ENCODE peak calls at places on chromosomes 3 and 15, in seven cellular contexts. C, W, A, E, X, J and H are unnamed samples.

GRCh38 chr3:63970596-63971468 is 52.5 kb downstream of the PSMD6 start:
- DNase-seq in C (peak; percentile 16), A (no peak), E (peak; percentile 28), W (no peak), X (peak; percentile 68), J (no peak), H (no peak)

GRCh38 chr15:58495836-58496501 is 64.2 kb downstream of the LIPC start:
- DNase-seq in J (peak; percentile 43), E (no peak), C (no peak), A (no peak), W (no peak), X (no peak), H (no peak)

GRCh38 chr3:99023590-99024192 is 122.2 kb upstream of the DCBLD2 start:
- DNase-seq in C (peak; percentile 28), E (no peak), X (no peak), W (no peak), J (no peak), A (peak; percentile 74), H (no peak)

GRCh38 chr3:37197810-37198371 is 23.5 kb upstream of the LRRFIP2 start:
- DNase-seq in X (no peak), W (no peak), J (no peak), A (peak; percentile 11), C (peak; percentile 78), E (no peak), H (no peak)

GRCh38 chr15:44215594-44215993 is 20.5 kb upstream of the FRMD5 start:
- DNase-seq in W (no peak), A (no peak), X (no peak), J (no peak), E (no peak), C (peak; percentile 97), H (no peak)

GRCh38 chr3:176352716-176353334 is 844.5 kb downstream of the TBL1XR1 start:
- DNase-seq in J (no peak), A (no peak), E (no peak), X (no peak), W (no peak), C (peak; percentile 14), H (no peak)

GRCh38 chr15:48761393-48762158 is 49.3 kb downstream of the CEP152 start:
- DNase-seq in W (no peak), J (no peak), X (no peak), A (no peak), C (no peak), E (no peak), H (no peak)

GRCh38 chr15:52019394-52020252 is 604 bp downstream of the MAPK6 start:
- DNase-seq in A (peak; percentile 71), E (peak; percentile 88), W (peak; percentile 59), C (peak; percentile 75), J (peak; percentile 58), X (peak; percentile 93), H (peak; percentile 91)

GRCh38 chr3:177944228-177944661 is 592.0 kb upstream of the KCNMB2 start:
- DNase-seq in X (no peak), E (no peak), A (peak; percentile 72), W (no peak), J (peak; percentile 56), C (no peak), H (no peak)

GRCh38 chr3:109257269-109257668 is 59.0 kb downstream of the DPPA2 start:
- DNase-seq in C (peak; percentile 90), E (no peak), W (no peak), A (peak; percentile 11), X (no peak), J (no peak), H (no peak)

GRCh38 chr15:40959331-40960141 is 6.3 kb downstream of the CHAC1 start:
- DNase-seq in W (peak; percentile 56), A (no peak), C (no peak), E (no peak), X (no peak), J (no peak), H (no peak)

GRCh38 chr3:126187920-126188319 is 7.5 kb upstream of the ALDH1L1 start:
- DNase-seq in C (no peak), X (no peak), J (no peak), W (no peak), A (no peak), E (no peak), H (no peak)

GRCh38 chr3:27293954-27294353 is 75.2 kb downstream of the NEK10 start:
- DNase-seq in W (no peak), X (no peak), A (no peak), C (no peak), J (no peak), E (no peak), H (no peak)

GRCh38 chr3:186882881-186883685 is 40.6 kb downstream of the ADIPOQ start:
- DNase-seq in J (no peak), C (peak; percentile 80), W (no peak), A (peak; percentile 92), E (no peak), X (no peak), H (no peak)

GRCh38 chr15:91882858-91883586 is 29.5 kb downstream of the SLCO3A1 start:
- DNase-seq in W (no peak), A (no peak), E (no peak), C (peak; percentile 20), X (no peak), J (no peak), H (no peak)

GRCh38 chr3:186471781-186472180 is 72.4 kb downstream of the CRYGS start:
- DNase-seq in C (no peak), A (no peak), W (no peak), E (no peak), J (no peak), X (no peak), H (no peak)

GRCh38 chr3:25725810-25726209 is 57.4 kb downstream of the NGLY1 start:
- DNase-seq in A (no peak), C (peak; percentile 16), W (no peak), J (no peak), E (no peak), X (no peak), H (no peak)

GRCh38 chr3:14124223-14124614 is 451 bp downstream of the CHCHD4 start:
- DNase-seq in J (peak; percentile 80), E (peak; percentile 80), C (no peak), W (peak; percentile 57), X (peak; percentile 81), A (peak; percentile 40), H (peak; percentile 80)

GRCh38 chr15:64029633-64030032 is 16.7 kb downstream of the DAPK2 start:
- DNase-seq in E (no peak), C (no peak), A (no peak), X (no peak), J (no peak), W (no peak), H (no peak)

GRCh38 chr3:48598323-48599076 is 3.4 kb upstream of the COL7A1 start:
- DNase-seq in A (peak; percentile 61), X (no peak), W (no peak), C (peak; percentile 74), E (no peak), J (no peak), H (no peak)

GRCh38 chr15:43100971-43101370 is 4.9 kb downstream of the UBR1 start:
- DNase-seq in W (no peak), E (no peak), J (no peak), C (no peak), X (no peak), A (no peak), H (no peak)

GRCh38 chr3:106392905-106393304 is 524.1 kb upstream of the CBLB start:
- DNase-seq in A (no peak), W (no peak), C (peak; percentile 49), J (no peak), X (no peak), E (no peak), H (no peak)

GRCh38 chr3:66572938-66573710 is 72.3 kb upstream of the LRIG1 start:
- DNase-seq in W (peak; percentile 91), E (no peak), X (no peak), C (no peak), J (peak; percentile 12), A (no peak), H (no peak)

GRCh38 chr15:73944161-73945099 is 18.2 kb downstream of the LOXL1 start:
- DNase-seq in C (no peak), X (no peak), A (no peak), J (no peak), E (no peak), W (no peak), H (peak; percentile 28)

GRCh38 chr15:47820047-47820779 is 102.9 kb downstream of the SEMA6D start:
- DNase-seq in A (no peak), J (no peak), W (no peak), E (no peak), X (no peak), C (peak; percentile 62), H (no peak)

GRCh38 chr3:139416275-139416674 is 26.8 kb upstream of the COPB2 start:
- DNase-seq in X (no peak), E (no peak), W (no peak), C (no peak), A (no peak), J (no peak), H (no peak)
- H3K27ac ChIP-seq in X (no peak overlapping the region), E (no peak overlapping the region), W (no peak overlapping the region), C (no peak overlapping the region), A (no peak overlapping the region), J (no peak overlapping the region), H (no peak overlapping the region)

DNA sequence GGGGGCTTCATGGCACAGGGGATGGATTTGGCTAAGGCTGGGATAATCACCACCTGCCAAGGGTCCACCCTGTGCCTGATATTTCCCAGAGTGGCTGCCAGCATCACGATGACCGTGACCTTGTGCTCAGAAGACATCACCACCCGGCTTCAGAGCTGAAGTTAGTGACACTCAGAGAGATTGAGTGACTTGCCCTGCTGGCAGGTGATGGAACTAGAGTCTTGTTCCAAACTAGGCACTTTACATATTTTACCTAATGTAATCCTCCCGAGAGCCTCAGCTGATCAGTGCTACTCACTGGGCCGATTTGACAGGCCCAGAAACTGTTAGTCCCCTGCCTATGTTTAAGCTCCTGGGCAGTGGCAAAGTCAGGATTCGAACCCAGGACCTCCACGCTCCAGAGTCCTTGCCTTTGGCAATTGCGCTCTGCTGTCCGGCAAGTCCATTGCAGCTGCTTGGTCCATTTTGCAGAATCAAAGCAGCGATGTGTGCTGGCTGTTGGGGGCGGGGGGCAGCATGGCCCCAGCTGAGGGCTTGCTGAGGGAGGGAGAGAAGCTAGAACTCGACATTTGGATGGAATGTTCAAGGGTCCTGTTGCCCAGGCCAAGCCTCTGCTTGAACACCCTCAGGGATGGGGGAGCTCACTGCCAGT is 74.8 kb upstream of the GATA2 start:
- DNase-seq in C (no peak), X (no peak), E (no peak), A (no peak), J (no peak), W (no peak), H (no peak)
- H3K27me3 ChIP-seq in C (peaks cover 8% of the 10 kb centered on the region), X (no peaks in the 10 kb centered on the region), E (no peaks in the 10 kb centered on the region), A (no peaks in the 10 kb centered on the region), J (peaks cover 16% of the 10 kb centered on the region), W (no peaks in the 10 kb centered on the region), H (no peaks in the 10 kb centered on the region)

DNA sequence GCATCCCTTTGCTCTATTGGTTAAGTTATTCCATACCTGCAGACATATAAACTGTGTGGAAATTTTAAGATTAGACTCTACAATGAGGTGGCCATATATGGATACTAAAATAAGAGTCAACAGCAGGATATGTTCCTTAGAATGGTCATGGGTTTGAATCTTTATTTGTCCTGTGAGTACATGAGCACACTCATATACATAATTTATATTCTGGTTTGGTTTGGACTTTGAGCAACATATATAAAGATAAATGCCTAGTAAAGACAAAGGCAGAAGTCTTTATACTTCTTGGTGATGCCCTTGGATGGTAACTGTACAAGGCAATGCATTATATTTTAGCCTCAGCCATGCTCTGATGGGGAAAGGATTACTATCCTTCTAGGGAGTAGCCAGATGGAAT is 60.2 kb downstream of the HMG20A start:
- DNase-seq in J (no peak), X (no peak), E (no peak), C (no peak), A (no peak), W (no peak), H (no peak)
- H3K27ac ChIP-seq in J (no peak overlapping the region), X (no peak overlapping the region), E (no peak overlapping the region), C (peak overlapping the region; percentile 47), A (no peak overlapping the region), W (no peak overlapping the region), H (no peak overlapping the region)

GRCh38 chr15:101479851-101480612 is 9.5 kb downstream of the PCSK6 start:
- DNase-seq in J (no peak), W (no peak), C (no peak), E (no peak), X (no peak), A (no peak), H (no peak)
- H3K27me3 ChIP-seq in J (no peaks in the 10 kb centered on the region), W (no peaks in the 10 kb centered on the region), C (no peaks in the 10 kb centered on the region), E (no peaks in the 10 kb centered on the region), X (no peaks in the 10 kb centered on the region), A (no peaks in the 10 kb centered on the region), H (no peaks in the 10 kb centered on the region)